ENCODE peak calls at places on chromosomes 4 and X, in four cellular contexts. One of them, this sample, is unnamed. For H3K4me1, the result is how much of the 10 kb centered on the place peaks cover.

GRCh38 chrX:132463411-132463810 is 25.4 kb downstream of the MBNL3 start:
- DNase-seq in CD4-positive, alpha-beta memory T cell: peak
- DNase-seq in aorta: no peak
- DNase-seq in transverse colon: no peak
- DNase-seq in this sample: no peak

GRCh38 chr4:144663852-144664488 is 18.0 kb downstream of the HHIP start:
- DNase-seq in CD4-positive, alpha-beta memory T cell: no peak
- DNase-seq in aorta: no peak
- DNase-seq in transverse colon: no peak
- DNase-seq in this sample: no peak

GRCh38 chr4:111943796-111944203 is 201.5 kb upstream of the FAM241A start:
- DNase-seq in CD4-positive, alpha-beta memory T cell: no peak
- DNase-seq in aorta: no peak
- DNase-seq in transverse colon: peak
- DNase-seq in this sample: peak

GRCh38 chrX:72142094-72142843 is 10.6 kb upstream of the RTL5 start:
- DNase-seq in CD4-positive, alpha-beta memory T cell: no peak
- DNase-seq in aorta: no peak
- DNase-seq in transverse colon: no peak
- DNase-seq in this sample: no peak

GRCh38 chr4:158190736-158191135 is 17.9 kb upstream of the GASK1B start:
- DNase-seq in CD4-positive, alpha-beta memory T cell: no peak
- DNase-seq in aorta: no peak
- DNase-seq in transverse colon: no peak
- DNase-seq in this sample: no peak

GRCh38 chr4:89752932-89753598 is 83.9 kb downstream of the SNCA start:
- DNase-seq in CD4-positive, alpha-beta memory T cell: no peak
- DNase-seq in aorta: no peak
- DNase-seq in transverse colon: no peak
- DNase-seq in this sample: peak

GRCh38 chr4:116020141-116020722 is 906.8 kb upstream of the NDST4 start:
- DNase-seq in CD4-positive, alpha-beta memory T cell: no peak
- DNase-seq in aorta: no peak
- DNase-seq in transverse colon: no peak
- DNase-seq in this sample: no peak

GRCh38 chr4:137707221-137707620 is 174.9 kb upstream of the PCDH18 start:
- DNase-seq in CD4-positive, alpha-beta memory T cell: no peak
- DNase-seq in aorta: no peak
- DNase-seq in transverse colon: no peak
- DNase-seq in this sample: no peak

GRCh38 chr4:20890752-20891151 is 190.5 kb downstream of the PACRGL start:
- DNase-seq in CD4-positive, alpha-beta memory T cell: no peak
- DNase-seq in aorta: no peak
- DNase-seq in transverse colon: no peak
- DNase-seq in this sample: no peak

GRCh38 chr4:76012388-76012801 is 5.1 kb upstream of the CXCL9 start:
- DNase-seq in CD4-positive, alpha-beta memory T cell: no peak
- DNase-seq in aorta: no peak
- DNase-seq in transverse colon: no peak
- DNase-seq in this sample: no peak

GRCh38 chr4:4974727-4975126 is 44.5 kb downstream of the CYTL1 start:
- DNase-seq in CD4-positive, alpha-beta memory T cell: no peak
- DNase-seq in aorta: no peak
- DNase-seq in transverse colon: no peak
- DNase-seq in this sample: no peak

GRCh38 chr4:150337709-150338108 is 244.2 kb upstream of the MAB21L2 start:
- DNase-seq in CD4-positive, alpha-beta memory T cell: no peak
- DNase-seq in aorta: no peak
- DNase-seq in transverse colon: no peak
- DNase-seq in this sample: no peak

GRCh38 chr4:40253906-40254305 is 57.1 kb downstream of the RHOH start:
- DNase-seq in CD4-positive, alpha-beta memory T cell: no peak
- DNase-seq in aorta: no peak
- DNase-seq in transverse colon: no peak
- DNase-seq in this sample: no peak

GRCh38 chr4:3747582-3747906 is 18.6 kb upstream of the ADRA2C start:
- DNase-seq in CD4-positive, alpha-beta memory T cell: no peak
- DNase-seq in aorta: no peak
- DNase-seq in transverse colon: no peak
- DNase-seq in this sample: peak

GRCh38 chrX:107454302-107454701 is 4.8 kb downstream of the FRMPD3 start:
- DNase-seq in CD4-positive, alpha-beta memory T cell: no peak
- DNase-seq in aorta: no peak
- DNase-seq in transverse colon: no peak
- DNase-seq in this sample: no peak

GRCh38 chrX:49000640-49001039 is 1.4 kb downstream of the GRIPAP1 start:
- DNase-seq in CD4-positive, alpha-beta memory T cell: no peak
- DNase-seq in aorta: no peak
- DNase-seq in transverse colon: no peak
- DNase-seq in this sample: no peak

GRCh38 chrX:40082447-40083119 is 15.2 kb downstream of the BCOR start:
- DNase-seq in CD4-positive, alpha-beta memory T cell: no peak
- DNase-seq in aorta: peak
- DNase-seq in transverse colon: no peak
- DNase-seq in this sample: no peak
- H3K4me1 ChIP-seq in CD4-positive, alpha-beta memory T cell: half or more
- H3K4me1 ChIP-seq in aorta: under half
- H3K4me1 ChIP-seq in transverse colon: under half
- H3K4me1 ChIP-seq in this sample: under half

GRCh38 chrX:40329616-40330015 is 231.9 kb upstream of the BCOR start:
- DNase-seq in CD4-positive, alpha-beta memory T cell: no peak
- DNase-seq in aorta: no peak
- DNase-seq in transverse colon: no peak
- DNase-seq in this sample: no peak

GRCh38 chrX:40327085-40327484 is 229.3 kb upstream of the BCOR start:
- DNase-seq in CD4-positive, alpha-beta memory T cell: no peak
- DNase-seq in aorta: no peak
- DNase-seq in transverse colon: no peak
- DNase-seq in this sample: no peak

GRCh38 chrX:40333344-40333743 is 235.6 kb upstream of the BCOR start:
- DNase-seq in CD4-positive, alpha-beta memory T cell: no peak
- DNase-seq in aorta: no peak
- DNase-seq in transverse colon: no peak
- DNase-seq in this sample: no peak

GRCh38 chrX:40331353-40331752 is 233.6 kb upstream of the BCOR start:
- DNase-seq in CD4-positive, alpha-beta memory T cell: no peak
- DNase-seq in aorta: no peak
- DNase-seq in transverse colon: no peak
- DNase-seq in this sample: no peak

DNA sequence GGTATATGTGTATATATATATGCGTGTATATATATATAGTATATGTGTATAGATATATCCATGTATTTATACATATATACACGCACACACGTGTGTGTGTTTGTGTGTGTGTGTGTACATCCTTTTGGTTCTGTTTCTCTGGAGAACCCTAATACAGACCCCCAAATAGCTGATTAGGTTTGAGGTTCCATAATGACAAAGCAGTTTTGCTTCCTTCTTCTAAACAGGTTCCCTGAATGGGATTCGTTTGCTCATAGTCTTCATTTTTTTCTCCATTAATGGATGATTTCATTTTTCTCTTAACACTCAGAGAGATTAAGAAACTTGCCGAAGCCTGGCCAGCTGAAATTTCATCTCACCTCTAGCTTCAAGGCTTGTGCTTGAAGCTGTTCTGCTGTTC is 234.0 kb upstream of the BCOR start:
- DNase-seq in CD4-positive, alpha-beta memory T cell: no peak
- DNase-seq in aorta: no peak
- DNase-seq in transverse colon: no peak
- DNase-seq in this sample: no peak
- H3K4me1 ChIP-seq in CD4-positive, alpha-beta memory T cell: under half
- H3K4me1 ChIP-seq in aorta: under half
- H3K4me1 ChIP-seq in transverse colon: under half
- H3K4me1 ChIP-seq in this sample: under half

GRCh38 chrX:110226931-110227330 is 91.0 kb downstream of the AMMECR1 start:
- DNase-seq in CD4-positive, alpha-beta memory T cell: no peak
- DNase-seq in aorta: no peak
- DNase-seq in transverse colon: no peak
- DNase-seq in this sample: no peak
- H3K4me1 ChIP-seq in CD4-positive, alpha-beta memory T cell: under half
- H3K4me1 ChIP-seq in aorta: under half
- H3K4me1 ChIP-seq in transverse colon: under half
- H3K4me1 ChIP-seq in this sample: under half

GRCh38 chrX:153765138-153766079 is 1.4 kb downstream of the PLXNB3 start:
- DNase-seq in CD4-positive, alpha-beta memory T cell: no peak
- DNase-seq in aorta: no peak
- DNase-seq in transverse colon: peak
- DNase-seq in this sample: no peak

GRCh38 chrX:153763298-153763932 is 634 bp upstream of the PLXNB3 start:
- DNase-seq in CD4-positive, alpha-beta memory T cell: no peak
- DNase-seq in aorta: no peak
- DNase-seq in transverse colon: no peak
- DNase-seq in this sample: no peak

GRCh38 chrX:153764786-153765137 is 713 bp downstream of the PLXNB3 start:
- DNase-seq in CD4-positive, alpha-beta memory T cell: no peak
- DNase-seq in aorta: peak
- DNase-seq in transverse colon: no peak
- DNase-seq in this sample: no peak

GRCh38 chrX:153762636-153763173 is 1.3 kb upstream of the PLXNB3 start:
- DNase-seq in CD4-positive, alpha-beta memory T cell: no peak
- DNase-seq in aorta: no peak
- DNase-seq in transverse colon: no peak
- DNase-seq in this sample: no peak

DNA sequence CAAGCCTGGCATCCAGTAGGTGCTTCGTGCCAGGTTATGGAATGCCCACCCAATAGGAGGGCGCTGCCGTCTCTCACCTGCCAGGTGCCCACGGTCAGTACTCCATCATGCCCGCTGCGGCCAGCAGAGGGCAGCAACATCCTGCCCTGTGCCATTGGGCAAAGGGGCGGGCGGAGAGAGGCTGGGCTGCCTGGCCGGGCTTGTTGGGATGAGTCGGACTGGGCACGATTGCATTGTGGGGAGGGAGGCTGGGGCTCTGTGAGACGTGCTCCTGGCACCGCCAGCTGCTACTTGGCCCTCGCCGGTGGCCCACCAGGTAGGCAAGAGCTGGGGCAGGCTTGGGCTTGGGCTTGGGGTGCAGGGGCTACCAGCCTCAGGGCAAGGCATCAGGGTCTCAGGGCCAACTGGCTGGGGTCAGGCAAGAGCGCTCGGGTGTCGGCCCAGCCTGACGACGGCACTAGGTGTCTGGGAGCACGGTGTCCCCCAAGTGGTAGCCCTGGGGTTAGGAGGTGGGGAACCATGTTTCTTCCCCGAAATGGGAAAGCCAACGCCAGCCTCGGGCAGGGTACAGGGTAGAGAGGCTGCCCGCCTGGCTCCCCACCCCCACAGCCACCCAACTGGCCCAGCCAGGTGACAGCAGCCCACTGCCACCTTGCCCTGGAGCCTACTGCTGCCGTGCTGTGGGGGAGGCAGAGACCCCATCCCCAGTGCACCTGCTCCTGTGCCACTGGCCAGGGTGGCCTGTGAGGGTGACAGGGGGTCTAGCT is at the start of gene PLXNB3:
- DNase-seq in CD4-positive, alpha-beta memory T cell: peak
- DNase-seq in aorta: peak
- DNase-seq in transverse colon: peak
- DNase-seq in this sample: peak
- H3K4me1 ChIP-seq in CD4-positive, alpha-beta memory T cell: under half
- H3K4me1 ChIP-seq in aorta: under half
- H3K4me1 ChIP-seq in transverse colon: under half
- H3K4me1 ChIP-seq in this sample: under half

GRCh38 chr4:169254546-169254983 is 16.2 kb downstream of the SH3RF1 start:
- DNase-seq in CD4-positive, alpha-beta memory T cell: no peak
- DNase-seq in aorta: no peak
- DNase-seq in transverse colon: no peak
- DNase-seq in this sample: no peak

GRCh38 chr4:169253087-169253675 is 17.6 kb downstream of the SH3RF1 start:
- DNase-seq in CD4-positive, alpha-beta memory T cell: no peak
- DNase-seq in aorta: no peak
- DNase-seq in transverse colon: no peak
- DNase-seq in this sample: no peak

GRCh38 chr4:169256101-169256612 is 14.6 kb downstream of the SH3RF1 start:
- DNase-seq in CD4-positive, alpha-beta memory T cell: no peak
- DNase-seq in aorta: no peak
- DNase-seq in transverse colon: no peak
- DNase-seq in this sample: no peak

GRCh38 chr4:169252339-169253086 is 18.2 kb downstream of the SH3RF1 start:
- DNase-seq in CD4-positive, alpha-beta memory T cell: no peak
- DNase-seq in aorta: no peak
- DNase-seq in transverse colon: no peak
- DNase-seq in this sample: no peak

GRCh38 chr4:169253904-169254303 is 16.9 kb downstream of the SH3RF1 start:
- DNase-seq in CD4-positive, alpha-beta memory T cell: no peak
- DNase-seq in aorta: no peak
- DNase-seq in transverse colon: no peak
- DNase-seq in this sample: no peak
- H3K4me1 ChIP-seq in CD4-positive, alpha-beta memory T cell: under half
- H3K4me1 ChIP-seq in aorta: under half
- H3K4me1 ChIP-seq in transverse colon: under half
- H3K4me1 ChIP-seq in this sample: half or more

GRCh38 chr4:6270691-6271121 is 1.1 kb downstream of the WFS1 start:
- DNase-seq in CD4-positive, alpha-beta memory T cell: no peak
- DNase-seq in aorta: peak
- DNase-seq in transverse colon: no peak
- DNase-seq in this sample: no peak

GRCh38 chr4:6269651-6270511 is at the start of gene WFS1:
- DNase-seq in CD4-positive, alpha-beta memory T cell: peak
- DNase-seq in aorta: peak
- DNase-seq in transverse colon: peak
- DNase-seq in this sample: peak

GRCh38 chr4:6272863-6273660 is 3.4 kb downstream of the WFS1 start:
- DNase-seq in CD4-positive, alpha-beta memory T cell: no peak
- DNase-seq in aorta: no peak
- DNase-seq in transverse colon: no peak
- DNase-seq in this sample: no peak

GRCh38 chr4:6271701-6272465 is 2.2 kb downstream of the WFS1 start:
- DNase-seq in CD4-positive, alpha-beta memory T cell: no peak
- DNase-seq in aorta: peak
- DNase-seq in transverse colon: peak
- DNase-seq in this sample: no peak

DNA sequence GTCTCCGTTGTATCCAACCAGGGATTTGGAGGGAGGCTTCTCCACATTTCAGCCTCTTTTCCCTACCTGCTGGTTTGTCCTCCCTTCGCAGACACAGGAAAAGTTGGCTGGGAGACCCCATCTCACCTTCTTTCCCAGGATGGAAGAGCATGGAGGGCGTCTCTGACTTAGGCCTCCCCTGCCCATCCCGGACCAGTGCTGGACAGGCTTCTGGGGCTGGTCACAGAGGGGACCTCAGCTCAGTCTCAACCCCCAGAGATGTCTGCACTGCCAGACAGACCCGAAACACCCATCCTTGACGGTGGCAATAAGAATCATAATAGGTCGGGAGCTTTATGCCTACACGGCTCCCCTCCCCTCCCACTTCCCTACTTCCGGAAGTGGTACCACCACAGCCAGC is 1.6 kb downstream of the WFS1 start:
- DNase-seq in CD4-positive, alpha-beta memory T cell: no peak
- DNase-seq in aorta: no peak
- DNase-seq in transverse colon: no peak
- DNase-seq in this sample: no peak
- H3K4me1 ChIP-seq in CD4-positive, alpha-beta memory T cell: under half
- H3K4me1 ChIP-seq in aorta: under half
- H3K4me1 ChIP-seq in transverse colon: under half
- H3K4me1 ChIP-seq in this sample: under half

GRCh38 chr4:140110542-140110941 is 43.4 kb downstream of the MAML3 start:
- DNase-seq in CD4-positive, alpha-beta memory T cell: no peak
- DNase-seq in aorta: no peak
- DNase-seq in transverse colon: no peak
- DNase-seq in this sample: no peak
- H3K4me1 ChIP-seq in CD4-positive, alpha-beta memory T cell: under half
- H3K4me1 ChIP-seq in aorta: under half
- H3K4me1 ChIP-seq in transverse colon: under half
- H3K4me1 ChIP-seq in this sample: under half

This sample was measured in Caco-2.